ENCODE peak calls at places on chromosomes 11 and 22, in four cellular contexts. One of them, this sample, is unnamed.

GRCh38 chr11:69969890-69970784 is 108.0 kb upstream of the ANO1 start:
- DNase-seq in K562: peak; percentile 75
- DNase-seq in HepG2: peak; percentile 97
- DNase-seq in H1: no peak
- DNase-seq in this sample: no peak

GRCh38 chr22:44721206-44721605 is 19.2 kb downstream of the PRR5 start:
- DNase-seq in K562: peak; percentile 42
- DNase-seq in HepG2: no peak
- DNase-seq in H1: peak; percentile 44
- DNase-seq in this sample: no peak

GRCh38 chr11:130476922-130477491 is 28.6 kb downstream of the ADAMTS15 start:
- DNase-seq in K562: no peak
- DNase-seq in HepG2: no peak
- DNase-seq in H1: peak; percentile 40
- DNase-seq in this sample: no peak

GRCh38 chr11:116736763-116737162 is 36.0 kb downstream of the BUD13 start:
- DNase-seq in K562: peak; percentile 62
- DNase-seq in HepG2: peak; percentile 60
- DNase-seq in H1: peak; percentile 45
- DNase-seq in this sample: no peak

GRCh38 chr11:19276859-19277808 is 36.4 kb upstream of the E2F8 start:
- DNase-seq in K562: no peak
- DNase-seq in HepG2: peak; percentile 28
- DNase-seq in H1: no peak
- DNase-seq in this sample: no peak

GRCh38 chr11:95498731-95499396 is 267.9 kb upstream of the SESN3 start:
- DNase-seq in K562: no peak
- DNase-seq in HepG2: no peak
- DNase-seq in H1: peak; percentile 54
- DNase-seq in this sample: no peak

GRCh38 chr11:396948-397548 is 3.0 kb downstream of the PKP3 start:
- DNase-seq in K562: no peak
- DNase-seq in HepG2: peak; percentile 63
- DNase-seq in H1: no peak
- DNase-seq in this sample: peak; percentile 66

GRCh38 chr11:86978756-86979608 is 23.8 kb upstream of the FZD4 start:
- DNase-seq in K562: peak; percentile 42
- DNase-seq in HepG2: no peak
- DNase-seq in H1: no peak
- DNase-seq in this sample: peak; percentile 82

GRCh38 chr11:44286268-44286880 is 23.6 kb downstream of the ALX4 start:
- DNase-seq in K562: peak; percentile 86
- DNase-seq in HepG2: peak; percentile 35
- DNase-seq in H1: peak; percentile 89
- DNase-seq in this sample: peak; percentile 41

GRCh38 chr11:112344040-112344413 is 83.4 kb upstream of the PLET1 start:
- DNase-seq in K562: no peak
- DNase-seq in HepG2: no peak
- DNase-seq in H1: no peak
- DNase-seq in this sample: no peak

GRCh38 chr22:26679003-26679629 is 21.7 kb downstream of the MIAT start:
- DNase-seq in K562: peak; percentile 73
- DNase-seq in HepG2: peak; percentile 43
- DNase-seq in H1: peak; percentile 94
- DNase-seq in this sample: peak; percentile 84

GRCh38 chr11:10606536-10607208 is 38.2 kb upstream of the LYVE1 start:
- DNase-seq in K562: no peak
- DNase-seq in HepG2: no peak
- DNase-seq in H1: no peak
- DNase-seq in this sample: peak; percentile 79
- H2AFZ ChIP-seq in K562: peak overlapping the region; percentile 78
- H2AFZ ChIP-seq in HepG2: no peak overlapping the region
- H2AFZ ChIP-seq in H1: no peak overlapping the region
- H2AFZ ChIP-seq in this sample: no peak overlapping the region

GRCh38 chr11:2140411-2141400 is 1.5 kb upstream of the IGF2 start:
- DNase-seq in K562: no peak
- DNase-seq in HepG2: no peak
- DNase-seq in H1: no peak
- DNase-seq in this sample: no peak
- TF ChIP-seq EZH2 in K562: no peak
- TF ChIP-seq EZH2 in HepG2: peak; percentile 85
- TF ChIP-seq EZH2 in H1: peak; percentile 99
- TF ChIP-seq EZH2 in this sample: peak; percentile 84

GRCh38 chr11:132022718-132023117 is 652.3 kb downstream of the NTM start:
- DNase-seq in K562: no peak
- DNase-seq in HepG2: no peak
- DNase-seq in H1: no peak
- DNase-seq in this sample: no peak
- TF ChIP-seq JUN in K562: no peak
- TF ChIP-seq JUN in HepG2: no peak
- TF ChIP-seq JUN in H1: no peak
- TF ChIP-seq JUN in this sample: no peak

GRCh38 chr11:29279716-29280115 is 737.1 kb downstream of the KCNA4 start:
- DNase-seq in K562: no peak
- DNase-seq in HepG2: no peak
- DNase-seq in H1: no peak
- DNase-seq in this sample: no peak

GRCh38 chr11:29280452-29280851 is 736.4 kb downstream of the KCNA4 start:
- DNase-seq in K562: no peak
- DNase-seq in HepG2: no peak
- DNase-seq in H1: no peak
- DNase-seq in this sample: peak; percentile 73

DNA sequence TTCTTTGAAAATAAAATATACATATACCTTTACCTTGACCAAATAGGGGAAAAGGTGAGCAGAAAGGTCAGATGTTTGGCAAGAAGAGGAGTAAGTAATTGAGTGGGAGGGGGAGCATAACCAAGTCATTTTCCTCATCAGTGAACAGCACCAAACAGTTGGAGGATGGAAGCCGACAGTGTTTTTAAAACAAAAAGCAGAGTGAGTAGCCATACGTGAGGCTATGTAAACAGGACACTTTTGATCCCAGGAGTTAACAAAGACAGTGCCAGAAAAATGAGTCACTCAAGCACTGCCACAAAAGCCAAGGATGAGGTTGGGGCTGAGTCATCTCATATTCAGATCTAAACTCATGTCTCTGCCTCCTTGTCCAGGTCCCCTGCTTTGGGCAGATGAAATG is 734.7 kb downstream of the KCNA4 start:
- DNase-seq in K562: no peak
- DNase-seq in HepG2: peak; percentile 69
- DNase-seq in H1: no peak
- DNase-seq in this sample: peak; percentile 92
- H2AFZ ChIP-seq in K562: no peak overlapping the region
- H2AFZ ChIP-seq in HepG2: no peak overlapping the region
- H2AFZ ChIP-seq in H1: peak overlapping the region; percentile 59
- H2AFZ ChIP-seq in this sample: peak overlapping the region; percentile 57

GRCh38 chr11:76152086-76152658 is 54.1 kb downstream of the WNT11 start:
- DNase-seq in K562: peak; percentile 88
- DNase-seq in HepG2: peak; percentile 70
- DNase-seq in H1: peak; percentile 95
- DNase-seq in this sample: peak; percentile 77
- TF ChIP-seq EZH2 in K562: no peak
- TF ChIP-seq EZH2 in HepG2: no peak
- TF ChIP-seq EZH2 in H1: peak; percentile 39
- TF ChIP-seq EZH2 in this sample: no peak

DNA sequence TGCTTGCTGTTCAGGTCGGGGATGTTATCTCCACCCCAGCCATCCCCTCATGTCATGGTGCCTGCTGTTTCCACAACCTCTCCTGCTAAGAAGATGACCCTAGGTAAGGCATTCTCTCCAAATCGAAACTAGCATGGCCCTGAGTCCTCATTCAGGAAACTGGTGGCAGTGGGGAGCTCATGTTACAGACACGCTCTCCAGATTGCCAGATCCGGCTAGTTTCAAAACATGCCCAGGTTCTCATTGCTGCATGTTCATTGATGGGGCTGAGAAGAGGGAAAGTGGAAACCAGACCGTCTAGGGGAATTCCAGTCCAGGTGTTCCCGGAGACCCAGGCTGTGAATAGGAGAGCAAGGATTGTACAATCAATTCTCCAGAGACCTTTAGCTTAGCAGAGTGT is 105.6 kb upstream of the KIRREL3 start:
- DNase-seq in K562: no peak
- DNase-seq in HepG2: no peak
- DNase-seq in H1: no peak
- DNase-seq in this sample: no peak
- TF ChIP-seq JUN in K562: no peak
- TF ChIP-seq JUN in HepG2: no peak
- TF ChIP-seq JUN in H1: no peak
- TF ChIP-seq JUN in this sample: no peak

This sample was measured in endothelial cell of umbilical vein.